ENCODE peak calls at places on chromosomes 3 and 15, in six cellular contexts. K is right atrium auricular region; N is neural progenitor cell; J is fibroblast of lung; C is CD8-positive, alpha-beta memory T cell; W is naive thymus-derived CD4-positive, alpha-beta T cell. I is an unnamed sample.

GRCh38 chr15:35305031-35305555 is 220.0 kb upstream of the NANOGP8 start:
- DNase-seq in K (no peak), N (no peak), J (peak; percentile 57), C (no peak), W (no peak), I (no peak)

GRCh38 chr3:197994736-197995135 is 34.7 kb downstream of the LMLN start:
- DNase-seq in K (no peak), N (no peak), J (no peak), C (no peak), W (no peak), I (no peak)

GRCh38 chr3:37825744-37826143 is 35.9 kb upstream of the CTDSPL start:
- DNase-seq in K (no peak), N (no peak), J (no peak), C (no peak), W (no peak), I (no peak)

GRCh38 chr3:169562988-169563774 is 100.3 kb downstream of the MECOM start:
- DNase-seq in K (no peak), N (no peak), J (no peak), C (no peak), W (no peak), I (no peak)

GRCh38 chr3:141229132-141229531 is 2.5 kb upstream of the PXYLP1 start:
- DNase-seq in K (no peak), N (no peak), J (no peak), C (no peak), W (no peak), I (no peak)

GRCh38 chr15:80695911-80696651 is 971 bp downstream of the ABHD17C start:
- DNase-seq in K (no peak), N (peak; percentile 25), J (peak; percentile 22), C (no peak), W (no peak), I (no peak)

GRCh38 chr3:31752305-31753049 is 219.8 kb downstream of the STT3B start:
- DNase-seq in K (no peak), N (peak; percentile 6), J (no peak), C (no peak), W (no peak), I (no peak)

GRCh38 chr3:69541059-69541471 is 155.2 kb upstream of the FRMD4B start:
- DNase-seq in K (no peak), N (peak; percentile 76), J (no peak), C (no peak), W (no peak), I (no peak)

GRCh38 chr3:18988619-18989229 is 159.6 kb upstream of the KCNH8 start:
- DNase-seq in K (no peak), N (peak; percentile 61), J (peak; percentile 1), C (no peak), W (peak; percentile 33), I (no peak)

GRCh38 chr15:23372284-23372683 is 17.7 kb downstream of the GOLGA8S start:
- DNase-seq in K (peak; percentile 57), N (no peak), J (no peak), C (no peak), W (no peak), I (no peak)

GRCh38 chr3:157789162-157789561 is 285.9 kb upstream of the VEPH1 start:
- DNase-seq in K (no peak), N (no peak), J (peak; percentile 30), C (no peak), W (no peak), I (no peak)

GRCh38 chr3:98737301-98737700 is 25.8 kb upstream of the ST3GAL6 start:
- DNase-seq in K (no peak), N (no peak), J (no peak), C (no peak), W (no peak), I (no peak)

GRCh38 chr3:23264413-23264812 is 61.3 kb downstream of the UBE2E2 start:
- DNase-seq in K (no peak), N (no peak), J (peak; percentile 88), C (no peak), W (no peak), I (no peak)

GRCh38 chr3:42097166-42097946 is 6.2 kb downstream of the TRAK1 start:
- DNase-seq in K (peak; percentile 38), N (no peak), J (peak; percentile 96), C (no peak), W (no peak), I (no peak)

GRCh38 chr3:42095540-42095939 is 4.4 kb downstream of the TRAK1 start:
- DNase-seq in K (no peak), N (no peak), J (no peak), C (no peak), W (no peak), I (no peak)

GRCh38 chr3:42092006-42092405 is 849 bp downstream of the TRAK1 start:
- DNase-seq in K (no peak), N (no peak), J (peak; percentile 36), C (no peak), W (no peak), I (no peak)

GRCh38 chr3:42094128-42094527 is 3.0 kb downstream of the TRAK1 start:
- DNase-seq in K (peak; percentile 47), N (no peak), J (no peak), C (no peak), W (no peak), I (no peak)

GRCh38 chr3:42094992-42095391 is 3.8 kb downstream of the TRAK1 start:
- DNase-seq in K (no peak), N (no peak), J (no peak), C (no peak), W (no peak), I (no peak)
- H3K4me1 ChIP-seq in K (no peaks in the 10 kb centered on the region), N (peaks cover 8% of the 10 kb centered on the region), J (peaks cover 5% of the 10 kb centered on the region), C (no peaks in the 10 kb centered on the region), W (no peaks in the 10 kb centered on the region), I (no peaks in the 10 kb centered on the region)

DNA sequence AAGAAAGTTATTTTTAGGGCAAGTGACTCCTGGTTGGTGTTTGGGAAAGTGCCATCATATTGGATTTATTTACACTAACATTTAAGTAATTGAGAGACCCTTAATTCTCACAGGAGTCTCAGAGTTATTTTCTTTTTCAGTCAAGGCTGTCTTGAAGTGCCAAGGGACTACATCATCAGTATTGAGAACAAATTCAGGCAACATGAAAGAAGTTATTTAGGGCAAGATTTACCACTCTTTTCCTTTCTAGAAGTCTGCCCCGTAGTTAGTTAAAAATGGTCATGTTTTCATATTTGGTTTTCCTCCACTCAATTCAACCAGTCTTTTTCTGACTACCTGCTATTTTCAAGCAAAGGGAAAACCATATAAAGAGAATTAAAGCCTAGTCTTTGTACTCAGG is 6.1 kb downstream of the B4GALT4 start:
- DNase-seq in K (no peak), N (no peak), J (no peak), C (no peak), W (no peak), I (no peak)
- H3K4me3 ChIP-seq in K (no peak overlapping the region), N (no peak overlapping the region), J (no peak overlapping the region), C (no peak overlapping the region), W (no peak overlapping the region), I (no peak overlapping the region)

GRCh38 chr3:196629234-196629633 is 10.3 kb upstream of the NRROS start:
- DNase-seq in K (no peak), N (no peak), J (no peak), C (no peak), W (no peak), I (no peak)
- H3K4me1 ChIP-seq in K (no peaks in the 10 kb centered on the region), N (peaks cover 28% of the 10 kb centered on the region), J (peaks cover 2% of the 10 kb centered on the region), C (peaks cover 45% of the 10 kb centered on the region), W (peaks cover 33% of the 10 kb centered on the region), I (peaks cover 50% of the 10 kb centered on the region)

GRCh38 chr15:92656089-92656488 is 514 bp upstream of the FAM174B start:
- DNase-seq in K (no peak), N (peak; percentile 60), J (no peak), C (no peak), W (no peak), I (no peak)
- H3K4me3 ChIP-seq in K (peak overlapping the region; percentile 58), N (peak overlapping the region; percentile 66), J (no peak overlapping the region), C (no peak overlapping the region), W (peak overlapping the region; percentile 1), I (no peak overlapping the region)

DNA sequence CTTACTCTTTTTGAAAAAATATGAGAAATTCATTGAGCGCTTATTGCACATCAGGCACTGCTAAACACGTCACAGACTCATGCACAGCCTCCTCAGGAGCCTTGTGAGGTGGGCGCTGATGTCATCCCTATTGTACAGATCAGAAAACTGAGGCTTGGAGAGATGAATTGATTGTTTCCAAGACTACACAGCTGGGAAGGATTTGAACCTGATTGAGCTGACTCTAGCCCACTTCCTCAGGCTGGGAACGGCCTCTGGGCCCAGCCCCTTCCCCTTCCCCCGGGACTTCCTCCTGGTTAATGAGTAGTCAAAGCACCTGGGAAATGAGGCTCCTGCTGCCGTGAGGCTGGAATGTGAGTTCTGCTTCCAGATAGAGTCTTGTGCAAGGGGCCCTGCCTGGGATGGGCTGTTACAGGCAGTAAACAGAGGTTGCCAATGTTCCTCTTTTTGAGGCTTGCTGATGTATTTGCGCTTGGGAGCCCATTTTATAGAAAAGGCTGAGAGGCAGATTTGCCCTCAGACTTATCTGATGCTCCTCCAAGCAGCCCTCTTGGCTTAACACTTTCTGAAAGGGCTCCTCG is 16.4 kb downstream of the SLC6A6 start:
- DNase-seq in K (no peak), N (no peak), J (no peak), C (no peak), W (no peak), I (no peak)
- H3K4me1 ChIP-seq in K (no peaks in the 10 kb centered on the region), N (peaks cover under 1% of the 10 kb centered on the region), J (peaks cover 4% of the 10 kb centered on the region), C (peaks cover 17% of the 10 kb centered on the region), W (peaks cover 19% of the 10 kb centered on the region), I (peaks cover 20% of the 10 kb centered on the region)

GRCh38 chr3:100274361-100274760 is 13.6 kb downstream of the TBC1D23 start:
- DNase-seq in K (no peak), N (no peak), J (no peak), C (no peak), W (no peak), I (no peak)

GRCh38 chr3:100270218-100270588 is 9.4 kb downstream of the TBC1D23 start:
- DNase-seq in K (no peak), N (no peak), J (no peak), C (no peak), W (no peak), I (no peak)

GRCh38 chr3:100269410-100270217 is 8.8 kb downstream of the TBC1D23 start:
- DNase-seq in K (no peak), N (no peak), J (peak; percentile 100), C (no peak), W (no peak), I (no peak)

GRCh38 chr3:100268986-100269385 is 8.2 kb downstream of the TBC1D23 start:
- DNase-seq in K (no peak), N (no peak), J (peak; percentile 35), C (no peak), W (no peak), I (no peak)

DNA sequence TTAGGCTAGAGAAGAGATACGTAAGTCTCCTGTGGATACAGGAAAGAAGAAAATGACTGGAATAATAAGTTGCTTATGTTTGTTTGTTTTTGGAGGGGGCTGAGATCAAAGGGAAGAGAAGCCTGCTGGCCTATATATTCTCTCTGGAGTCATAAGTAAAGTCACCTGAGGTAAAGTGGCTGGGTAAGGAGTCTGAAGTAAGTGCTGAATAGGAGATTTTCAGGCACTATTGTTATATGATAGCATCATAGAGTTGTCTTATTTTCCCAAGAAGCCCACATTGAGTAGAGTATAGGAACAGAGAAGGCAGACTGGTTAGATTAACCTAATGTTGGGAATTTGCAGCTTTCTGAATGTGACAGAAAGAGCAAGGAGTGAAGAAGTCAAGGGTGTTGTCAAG is 10.7 kb downstream of the TBC1D23 start:
- DNase-seq in K (no peak), N (no peak), J (no peak), C (no peak), W (no peak), I (no peak)
- H3K4me3 ChIP-seq in K (no peak overlapping the region), N (no peak overlapping the region), J (no peak overlapping the region), C (no peak overlapping the region), W (no peak overlapping the region), I (no peak overlapping the region)

GRCh38 chr15:66008920-66009572 is 139.8 kb downstream of the RAB11A start:
- DNase-seq in K (no peak), N (no peak), J (no peak), C (no peak), W (no peak), I (no peak)
- H3K4me1 ChIP-seq in K (no peaks in the 10 kb centered on the region), N (no peaks in the 10 kb centered on the region), J (no peaks in the 10 kb centered on the region), C (no peaks in the 10 kb centered on the region), W (no peaks in the 10 kb centered on the region), I (no peaks in the 10 kb centered on the region)